ENCODE peak calls at places on chromosomes 2 and 18, in four cellular contexts. O, N, T and U are unnamed samples.

GRCh38 chr2:217142649-217143266 is 282.9 kb upstream of the TNP1 start:
- DNase-seq in N (no peak), T (no peak), O (no peak), U (no peak)

GRCh38 chr18:12305211-12305610 is 2.8 kb upstream of the TUBB6 start:
- DNase-seq in N (no peak), T (no peak), O (no peak), U (no peak)

GRCh38 chr2:213500881-213501280 is 216.6 kb downstream of the SPAG16 start:
- DNase-seq in O (no peak), T (no peak), N (no peak), U (no peak)

GRCh38 chr2:96091711-96092579 is 24.4 kb downstream of the ADRA2B start:
- DNase-seq in O (no peak), T (no peak), N (no peak), U (no peak)

GRCh38 chr2:8605350-8606065 is 76.3 kb upstream of the ID2 start:
- DNase-seq in O (no peak), N (peak), T (no peak), U (no peak)

GRCh38 chr2:84160461-84160860 is 298.6 kb downstream of the SUCLG1 start:
- DNase-seq in T (no peak), O (no peak), N (no peak), U (no peak)

GRCh38 chr2:239214725-239215124 is 186.1 kb downstream of the HDAC4 start:
- DNase-seq in T (no peak), O (no peak), N (no peak), U (no peak)

GRCh38 chr2:118221952-118222594 is 133.8 kb downstream of the INSIG2 start:
- DNase-seq in T (peak), N (peak), O (peak), U (peak)

GRCh38 chr2:23569761-23570383 is 184.9 kb downstream of the KLHL29 start:
- DNase-seq in N (no peak), O (no peak), T (no peak), U (no peak)

GRCh38 chr2:147082850-147083522 is 761.8 kb upstream of the ACVR2A start:
- DNase-seq in O (peak), N (peak), T (peak), U (peak)

GRCh38 chr18:38884050-38884449 is 1318.5 kb upstream of the CELF4 start:
- DNase-seq in T (no peak), N (no peak), O (no peak), U (no peak)

GRCh38 chr2:157833721-157834120 is 42.4 kb downstream of the ACVR1 start:
- DNase-seq in T (no peak), O (no peak), N (no peak), U (no peak)

GRCh38 chr2:64260817-64261216 is 116.6 kb upstream of the PELI1 start:
- DNase-seq in T (no peak), O (peak), N (no peak), U (no peak)

GRCh38 chr2:105301646-105302045 is 27.9 kb downstream of the TGFBRAP1 start:
- DNase-seq in N (no peak), T (no peak), O (no peak), U (no peak)

GRCh38 chr18:48825101-48825745 is 125.5 kb downstream of the SMAD7 start:
- DNase-seq in N (peak), T (no peak), O (no peak), U (peak)

GRCh38 chr2:1718339-1719220 is 25.7 kb downstream of the PXDN start:
- DNase-seq in N (no peak), T (no peak), O (no peak), U (no peak)

GRCh38 chr2:231263118-231263831 is 64.8 kb downstream of the ARMC9 start:
- DNase-seq in T (no peak), N (peak), O (no peak), U (no peak)

GRCh38 chr2:133235959-133236358 is 332.3 kb downstream of the NCKAP5 start:
- DNase-seq in N (peak), O (no peak), T (no peak), U (no peak)

GRCh38 chr2:64359176-64359891 is 94.6 kb upstream of the LGALSL start:
- DNase-seq in N (peak), O (no peak), T (no peak), U (no peak)

GRCh38 chr2:229642371-229642770 is 72.0 kb downstream of the DNER start:
- DNase-seq in N (peak), O (no peak), T (no peak), U (no peak)

GRCh38 chr2:229636568-229636967 is 77.8 kb downstream of the DNER start:
- DNase-seq in O (no peak), N (no peak), T (no peak), U (no peak)

GRCh38 chr2:229641676-229642075 is 72.7 kb downstream of the DNER start:
- DNase-seq in O (no peak), T (no peak), N (no peak), U (no peak)
- TF ChIP-seq CTCF in O (no peak), T (peak), N (no peak), U (no peak)

GRCh38 chr2:181955010-181955409 is 30.6 kb upstream of the PPP1R1C start:
- DNase-seq in O (no peak), N (peak), T (no peak), U (peak)

GRCh38 chr2:181957668-181958067 is 28.0 kb upstream of the PPP1R1C start:
- DNase-seq in T (no peak), O (no peak), N (peak), U (no peak)

GRCh38 chr2:181952413-181953226 is 33.0 kb upstream of the PPP1R1C start:
- DNase-seq in T (no peak), N (no peak), O (no peak), U (no peak)

GRCh38 chr2:181953773-181954537 is 31.7 kb upstream of the PPP1R1C start:
- DNase-seq in O (peak), T (no peak), N (peak), U (peak)

DNA sequence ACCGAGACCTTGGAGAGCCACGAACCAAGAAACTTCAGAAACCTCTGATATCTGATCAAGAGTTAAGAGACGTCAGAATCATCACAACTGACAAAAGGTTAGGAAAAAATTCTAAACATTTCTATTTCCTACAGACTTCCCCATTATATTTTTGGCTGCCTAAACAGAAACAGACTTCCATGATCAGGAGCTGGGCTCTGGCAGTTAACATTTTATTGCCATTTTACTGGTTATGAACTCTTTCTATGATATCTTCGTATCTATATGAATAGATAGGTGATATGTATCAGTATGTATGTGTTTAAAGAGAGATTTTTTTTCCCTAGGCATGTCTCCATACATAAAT is 31.1 kb upstream of the PPP1R1C start:
- DNase-seq in T (no peak), N (no peak), O (no peak), U (no peak)
- TF ChIP-seq CTCF in T (no peak), N (no peak), O (no peak), U (no peak)

GRCh38 chr2:219308142-219309093 is 783 bp downstream of the PTPRN start:
- DNase-seq in T (no peak), N (peak), O (peak), U (no peak)
- TF ChIP-seq CTCF in T (no peak), N (no peak), O (no peak), U (no peak)

DNA sequence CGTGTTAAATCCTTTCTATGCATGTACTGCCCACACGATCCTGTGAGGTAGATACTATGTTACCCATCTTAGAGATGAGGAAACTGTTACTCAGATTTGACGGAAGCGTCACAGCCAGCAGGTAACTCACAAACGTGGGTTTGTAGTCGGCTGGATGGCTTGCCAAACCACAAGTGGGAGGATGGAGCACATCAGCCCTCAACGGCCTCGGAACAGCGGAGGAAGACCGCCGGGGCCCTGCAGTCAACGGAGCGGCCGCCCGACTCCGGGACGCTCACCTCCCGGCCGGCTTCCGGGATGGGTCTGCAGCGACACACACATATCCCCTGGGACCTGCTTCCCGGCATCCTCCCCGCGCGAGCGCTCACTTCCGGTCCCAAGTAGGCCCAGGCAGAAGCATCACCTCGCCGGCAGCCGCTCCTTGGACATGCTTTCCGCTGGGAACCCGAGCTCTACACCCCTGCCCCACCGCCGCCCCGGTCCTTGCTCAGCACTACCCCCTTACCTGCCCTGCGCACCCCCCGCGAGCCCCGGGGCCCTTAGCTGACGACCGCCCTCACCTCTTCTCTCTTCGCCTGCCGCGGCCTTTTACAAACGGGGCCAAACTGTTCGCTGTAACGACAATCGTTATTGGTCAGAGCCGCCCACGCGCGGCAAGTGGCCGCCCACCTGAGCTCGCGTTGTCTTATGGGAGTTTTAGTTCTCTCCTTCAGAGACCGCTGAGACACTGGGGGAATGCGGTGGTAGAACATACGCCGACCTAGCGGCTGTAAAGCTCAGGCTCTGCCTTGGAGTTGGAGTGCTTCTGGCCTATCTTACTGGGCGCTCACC is at the start of gene C2orf42:
- DNase-seq in N (peak), T (peak), O (peak), U (peak)
- TF ChIP-seq CTCF in N (no peak), T (no peak), O (peak), U (no peak)

GRCh38 chr2:45237850-45238542 is 228.7 kb upstream of the SIX2 start:
- DNase-seq in N (peak), O (no peak), T (no peak), U (peak)
- TF ChIP-seq CTCF in N (peak), O (no peak), T (peak), U (peak)

GRCh38 chr2:11099122-11100065 is 55.9 kb upstream of the SLC66A3 start:
- DNase-seq in T (no peak), N (no peak), O (no peak), U (no peak)
- TF ChIP-seq CTCF in T (no peak), N (no peak), O (peak), U (no peak)

GRCh38 chr18:62710417-62710816 is 4.9 kb upstream of the PHLPP1 start:
- DNase-seq in T (no peak), O (no peak), N (peak), U (no peak)
- TF ChIP-seq CTCF in T (no peak), O (no peak), N (no peak), U (no peak)